ENCODE peak calls at places on chromosome 5, in nine cellular contexts. U, I, O, V, G, J, Z, X and K are unnamed samples. For H3K4me1, the result is how much of the 10 kb centered on the place peaks cover.

GRCh38 chr5:152437861-152438260 is 32.8 kb upstream of the NMUR2 start:
- DNase-seq in O (no peak), I (no peak), G (no peak), Z (no peak), V (no peak), U (no peak), J (no peak), X (no peak), K (no peak)

GRCh38 chr5:146529984-146530383 is 14.0 kb upstream of the GPR151 start:
- DNase-seq in I (no peak), Z (no peak), J (no peak), U (no peak), X (no peak), O (no peak), G (no peak), V (no peak), K (no peak)

GRCh38 chr5:40452874-40453624 is 226.7 kb upstream of the PTGER4 start:
- DNase-seq in X (no peak), V (no peak), I (no peak), U (no peak), G (no peak), J (no peak), O (no peak), Z (no peak), K (no peak)

GRCh38 chr5:159883522-159883950 is 32.7 kb upstream of the ADRA1B start:
- DNase-seq in V (no peak), I (no peak), J (no peak), Z (no peak), X (no peak), U (peak), O (no peak), G (no peak), K (no peak)

GRCh38 chr5:68565427-68565826 is 349.9 kb downstream of the PIK3R1 start:
- DNase-seq in G (no peak), X (no peak), V (no peak), Z (no peak), J (no peak), O (peak), I (no peak), U (no peak), K (no peak)

GRCh38 chr5:151483176-151483575 is 35.8 kb downstream of the SLC36A1 start:
- DNase-seq in O (no peak), V (no peak), I (no peak), J (no peak), Z (no peak), X (no peak), G (no peak), U (peak), K (no peak)

GRCh38 chr5:74184649-74185048 is 455.9 kb downstream of the ENC1 start:
- DNase-seq in Z (no peak), U (no peak), O (no peak), X (no peak), G (no peak), V (no peak), I (no peak), J (no peak), K (no peak)

GRCh38 chr5:151692312-151692711 is 5.6 kb upstream of the SPARC start:
- DNase-seq in Z (no peak), O (no peak), G (no peak), J (no peak), I (no peak), V (no peak), U (no peak), X (no peak), K (no peak)

GRCh38 chr5:87229780-87230179 is 37.9 kb upstream of the RASA1 start:
- DNase-seq in G (no peak), Z (no peak), V (no peak), U (peak), X (no peak), I (no peak), J (no peak), O (no peak), K (no peak)

GRCh38 chr5:54254482-54255198 is 55.7 kb downstream of the ARL15 start:
- DNase-seq in O (peak), G (peak), V (no peak), Z (no peak), I (no peak), X (no peak), J (no peak), U (no peak), K (peak)

GRCh38 chr5:141940695-141941271 is 17.1 kb downstream of the DELE1 start:
- DNase-seq in U (peak), I (no peak), G (no peak), V (no peak), X (no peak), J (no peak), O (no peak), Z (no peak), K (no peak)

GRCh38 chr5:136769900-136770684 is 404.7 kb upstream of the TRPC7 start:
- DNase-seq in J (peak), I (peak), G (peak), Z (peak), U (peak), V (peak), X (peak), O (peak), K (peak)

GRCh38 chr5:38450627-38451371 is 105.6 kb downstream of the LIFR start:
- DNase-seq in O (no peak), Z (no peak), G (no peak), X (no peak), J (no peak), U (peak), V (no peak), I (no peak), K (no peak)

GRCh38 chr5:52673495-52673894 is 114.2 kb upstream of the ITGA1 start:
- DNase-seq in V (no peak), O (no peak), Z (no peak), I (no peak), U (no peak), G (no peak), J (no peak), X (no peak), K (no peak)

GRCh38 chr5:127086583-127086982 is 13.3 kb upstream of the C5orf63 start:
- DNase-seq in J (no peak), V (no peak), U (no peak), Z (no peak), X (no peak), I (no peak), G (no peak), O (no peak), K (no peak)

GRCh38 chr5:67998709-67999251 is 216.8 kb upstream of the PIK3R1 start:
- DNase-seq in V (no peak), U (peak), G (peak), I (peak), J (peak), O (no peak), Z (no peak), X (no peak), K (peak)

GRCh38 chr5:61467766-61468482 is 135.9 kb downstream of the ZSWIM6 start:
- DNase-seq in J (no peak), U (peak), O (no peak), X (no peak), V (no peak), G (no peak), I (no peak), Z (no peak), K (no peak)

GRCh38 chr5:170533383-170533782 is 29.6 kb downstream of the KCNIP1 start:
- DNase-seq in U (no peak), I (no peak), J (no peak), O (no peak), X (no peak), Z (no peak), V (no peak), G (no peak), K (no peak)

GRCh38 chr5:29214821-29215220 is 1978.7 kb upstream of the CDH6 start:
- DNase-seq in O (no peak), I (no peak), J (no peak), V (no peak), G (no peak), Z (no peak), X (no peak), U (no peak), K (no peak)

GRCh38 chr5:174895360-174895759 is 171.0 kb downstream of the MSX2 start:
- DNase-seq in G (no peak), U (no peak), Z (no peak), V (no peak), I (no peak), O (no peak), X (no peak), J (no peak), K (no peak)

GRCh38 chr5:40240111-40240510 is 439.6 kb upstream of the PTGER4 start:
- DNase-seq in G (no peak), V (no peak), J (no peak), I (no peak), O (no peak), Z (no peak), X (no peak), U (peak), K (no peak)

GRCh38 chr5:172303996-172304335 is 20.4 kb upstream of the UBTD2 start:
- DNase-seq in U (no peak), G (no peak), Z (no peak), J (no peak), V (no peak), I (no peak), X (no peak), O (no peak), K (no peak)

GRCh38 chr5:170751631-170752030 is 31.9 kb upstream of the GABRP start:
- DNase-seq in Z (no peak), I (no peak), O (no peak), J (no peak), V (no peak), U (no peak), G (no peak), X (no peak), K (no peak)

GRCh38 chr5:107402881-107403280 is 267.9 kb downstream of the EFNA5 start:
- DNase-seq in V (peak), U (no peak), G (no peak), I (no peak), Z (no peak), X (no peak), J (no peak), O (no peak), K (no peak)

GRCh38 chr5:93604119-93604963 is 21.3 kb downstream of the NR2F1 start:
- DNase-seq in O (no peak), G (no peak), Z (peak), U (peak), J (no peak), I (no peak), V (peak), X (no peak), K (no peak)

GRCh38 chr5:39240750-39241149 is 21.4 kb upstream of the FYB1 start:
- DNase-seq in X (no peak), O (no peak), J (no peak), U (no peak), G (no peak), V (no peak), I (no peak), Z (no peak), K (no peak)

GRCh38 chr5:75006821-75007536 is 45.4 kb downstream of the GCNT4 start:
- DNase-seq in V (no peak), J (no peak), O (no peak), I (no peak), X (no peak), U (no peak), Z (no peak), G (no peak), K (no peak)

GRCh38 chr5:135220394-135221186 is 178.4 kb downstream of the MACROH2A1 start:
- DNase-seq in X (no peak), V (no peak), U (no peak), J (peak), O (no peak), G (no peak), Z (peak), I (no peak), K (no peak)

GRCh38 chr5:179178016-179178575 is 117.9 kb downstream of the ZNF354C start:
- DNase-seq in I (no peak), U (no peak), G (no peak), Z (no peak), J (no peak), X (no peak), V (no peak), O (no peak), K (no peak)

GRCh38 chr5:125140855-125141254 is 394.4 kb upstream of the ZNF608 start:
- DNase-seq in J (no peak), O (peak), U (peak), X (no peak), I (no peak), Z (no peak), V (no peak), G (no peak), K (peak)

GRCh38 chr5:122263352-122264030 is 48.5 kb upstream of the SNCAIP start:
- DNase-seq in I (no peak), J (no peak), O (no peak), X (no peak), G (no peak), V (no peak), U (peak), Z (no peak), K (no peak)

DNA sequence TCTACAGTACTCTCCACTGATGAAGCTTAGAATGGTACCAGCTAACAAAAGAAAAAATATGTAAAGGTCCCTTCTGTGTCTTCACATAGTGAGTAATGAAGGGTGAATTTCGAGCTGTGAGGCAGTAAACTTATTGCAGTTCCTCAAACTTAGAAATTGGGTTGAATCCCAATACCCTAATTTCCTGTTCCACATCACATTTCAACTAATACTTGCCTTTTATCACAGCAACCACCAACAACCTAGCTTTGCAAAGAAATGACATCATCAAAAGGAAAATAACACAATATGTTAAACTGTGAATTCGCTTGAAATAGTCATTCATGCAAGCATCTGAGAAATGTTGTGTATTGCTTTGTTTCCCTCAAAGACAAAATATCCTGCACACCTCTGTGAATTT is 9.4 kb upstream of the TNFAIP8 start:
- DNase-seq in J (no peak), V (no peak), O (no peak), X (no peak), I (no peak), G (no peak), Z (no peak), U (no peak), K (no peak)
- H3K4me1 ChIP-seq in J (under half), V (under half), O (half or more), X (half or more), I (under half), G (under half), Z (under half), U (under half), K (under half)

GRCh38 chr5:37198066-37198465 is 51.1 kb downstream of the CPLANE1 start:
- DNase-seq in J (no peak), O (no peak), V (no peak), I (no peak), Z (no peak), G (no peak), X (no peak), U (no peak), K (no peak)

GRCh38 chr5:37197340-37198050 is 51.7 kb downstream of the CPLANE1 start:
- DNase-seq in J (no peak), X (no peak), U (peak), O (peak), V (no peak), Z (no peak), I (no peak), G (no peak), K (no peak)

GRCh38 chr5:37198842-37199241 is 50.3 kb downstream of the CPLANE1 start:
- DNase-seq in O (no peak), Z (no peak), G (no peak), V (no peak), I (no peak), X (no peak), J (no peak), U (peak), K (no peak)
- H3K27ac ChIP-seq in O (no peak), Z (no peak), G (no peak), V (no peak), I (no peak), X (no peak), J (no peak), U (no peak), K (no peak)

DNA sequence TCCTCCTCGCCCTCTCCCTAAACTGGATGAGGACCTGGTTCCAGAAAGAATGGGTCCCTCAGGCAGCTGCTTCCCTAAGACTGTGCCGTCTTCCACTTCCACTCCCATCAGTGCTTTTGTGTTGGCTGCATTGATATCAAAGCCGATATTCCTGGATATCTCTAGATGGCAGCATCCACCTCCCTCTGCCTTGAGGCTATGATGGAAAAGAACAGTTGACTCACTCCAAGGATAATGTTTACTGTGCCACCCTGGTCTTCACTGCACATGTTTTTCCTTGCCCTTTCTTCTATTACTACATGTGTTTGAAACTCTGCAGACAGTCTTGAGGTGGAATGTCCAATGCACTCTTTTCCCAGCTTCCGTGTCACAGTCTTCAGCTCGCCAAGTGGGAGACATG is 211.6 kb downstream of the MAST4 start:
- DNase-seq in O (no peak), V (no peak), Z (no peak), G (no peak), X (no peak), I (no peak), J (no peak), U (peak), K (no peak)
- TF ChIP-seq CTCF in O (no peak), V (no peak), Z (peak), G (peak), X (no peak), I (peak), J (peak), U (peak), K (peak)

GRCh38 chr5:143207563-143208364 is 195.7 kb downstream of the NR3C1 start:
- DNase-seq in I (no peak), V (no peak), Z (no peak), G (no peak), O (no peak), X (no peak), J (no peak), U (peak), K (no peak)
- H3K4me1 ChIP-seq in I (half or more), V (under half), Z (under half), G (half or more), O (under half), X (under half), J (half or more), U (under half), K (under half)

GRCh38 chr5:149603210-149603609 is 21.9 kb downstream of the ARHGEF37 start:
- DNase-seq in I (no peak), J (no peak), O (no peak), V (no peak), X (no peak), U (no peak), Z (no peak), G (no peak), K (no peak)
- H3K27ac ChIP-seq in I (no peak), J (no peak), O (no peak), V (no peak), X (no peak), U (no peak), Z (peak), G (no peak), K (no peak)